ENCODE peak calls at places on chromosome 15, in ten cellular contexts. D is heart left ventricle; W is CD8-positive, alpha-beta memory T cell; G is Peyer's patch; U is endodermal cell; O is gastrocnemius medialis; X is tibial artery; Y is colonic mucosa; L is cardiac muscle cell; H is uterus. E is an unnamed sample. For H3K4me1, the result is how much of the 10 kb centered on the place peaks cover.

GRCh38 chr15:69522361-69522760 is 69.7 kb downstream of the RPLP1 start:
- DNase-seq in G (peak), H (no peak), D (no peak), Y (no peak), W (no peak), X (peak), U (no peak), L (no peak), O (no peak), E (no peak)

GRCh38 chr15:69460481-69460880 is 7.9 kb downstream of the RPLP1 start:
- DNase-seq in X (no peak), U (peak), Y (no peak), O (no peak), G (no peak), H (no peak), D (no peak), W (no peak), L (no peak), E (no peak)

GRCh38 chr15:25987638-25988037 is 124.5 kb upstream of the ATP10A start:
- DNase-seq in X (no peak), U (no peak), W (no peak), H (no peak), L (no peak), G (no peak), D (no peak), Y (no peak), O (no peak), E (no peak)

GRCh38 chr15:56910801-56911200 is 7.6 kb upstream of the TCF12 start:
- DNase-seq in W (no peak), U (no peak), Y (no peak), L (no peak), H (no peak), O (no peak), G (no peak), X (no peak), D (no peak), E (no peak)

GRCh38 chr15:98174286-98174685 is 213.8 kb downstream of the ARRDC4 start:
- DNase-seq in D (no peak), Y (no peak), U (peak), O (no peak), W (no peak), G (no peak), L (no peak), H (no peak), X (no peak), E (no peak)

GRCh38 chr15:50182233-50183013 is 427 bp downstream of the SLC27A2 start:
- DNase-seq in O (no peak), L (peak), D (no peak), W (peak), U (peak), G (peak), H (no peak), X (no peak), Y (peak), E (peak)

GRCh38 chr15:77818484-77819270 is 186.0 kb upstream of the LINGO1 start:
- DNase-seq in G (no peak), U (peak), W (no peak), D (no peak), H (no peak), Y (no peak), L (no peak), O (no peak), X (no peak), E (no peak)

GRCh38 chr15:71411538-71412482 is 296.5 kb downstream of the THSD4 start:
- DNase-seq in H (peak), U (no peak), Y (peak), L (peak), X (peak), W (no peak), D (no peak), G (no peak), O (no peak), E (no peak)

GRCh38 chr15:63803106-63803886 is 30.5 kb downstream of the HERC1 start:
- DNase-seq in U (no peak), H (no peak), W (no peak), G (no peak), L (peak), O (no peak), X (no peak), D (no peak), Y (no peak), E (no peak)

GRCh38 chr15:98853593-98854420 is 153.8 kb downstream of the PGPEP1L start:
- DNase-seq in Y (peak), O (no peak), X (no peak), H (no peak), L (peak), D (no peak), G (no peak), U (peak), W (no peak), E (peak)

GRCh38 chr15:65055201-65055870 is 10.1 kb downstream of the SLC51B start:
- DNase-seq in L (no peak), Y (peak), O (no peak), G (peak), U (no peak), D (no peak), H (peak), W (no peak), X (peak), E (no peak)

GRCh38 chr15:30065025-30065801 is 17.5 kb upstream of the GOLGA8J start:
- DNase-seq in O (no peak), H (no peak), U (no peak), D (no peak), G (no peak), W (no peak), Y (no peak), L (peak), X (no peak), E (no peak)

GRCh38 chr15:90780916-90781315 is 63.8 kb downstream of the BLM start:
- DNase-seq in O (no peak), W (no peak), H (no peak), D (no peak), L (no peak), X (no peak), Y (no peak), U (no peak), G (no peak), E (no peak)

GRCh38 chr15:74201656-74202420 is 749 bp downstream of the STRA6 start:
- DNase-seq in O (no peak), G (no peak), Y (no peak), W (no peak), H (no peak), X (no peak), D (no peak), U (no peak), L (no peak), E (no peak)
- H3K27ac ChIP-seq in O (no peak), G (no peak), Y (no peak), W (no peak), H (peak), X (no peak), D (no peak), U (peak), L (peak), E (no peak)

GRCh38 chr15:96338772-96339661 is 8.5 kb downstream of the NR2F2 start:
- DNase-seq in Y (peak), W (no peak), U (peak), H (no peak), O (no peak), G (no peak), D (no peak), L (peak), X (no peak), E (no peak)
- H3K4me3 ChIP-seq in Y (peak), W (no peak), U (peak), H (peak), O (peak), G (no peak), D (peak), L (no peak), X (peak), E (peak)

GRCh38 chr15:33071451-33071850 is 123.1 kb downstream of the FMN1 start:
- DNase-seq in H (no peak), W (no peak), G (no peak), Y (no peak), D (no peak), X (no peak), L (no peak), U (no peak), O (no peak), E (no peak)

GRCh38 chr15:33074942-33075341 is 119.6 kb downstream of the FMN1 start:
- DNase-seq in D (no peak), Y (no peak), G (peak), H (no peak), U (no peak), X (no peak), W (no peak), L (no peak), O (no peak), E (no peak)

GRCh38 chr15:33076937-33077336 is 117.6 kb downstream of the FMN1 start:
- DNase-seq in Y (no peak), W (no peak), H (no peak), O (no peak), L (no peak), D (no peak), X (no peak), U (no peak), G (no peak), E (no peak)
- H3K4me1 ChIP-seq in Y (under half), W (under half), H (under half), O (under half), L (under half), D (under half), X (under half), U (under half), G (under half), E (under half)

GRCh38 chr15:41955807-41956525 is 16.4 kb downstream of the EHD4 start:
- DNase-seq in U (peak), G (no peak), L (no peak), W (no peak), D (no peak), O (no peak), Y (no peak), X (no peak), H (no peak), E (no peak)
- H3K27ac ChIP-seq in U (no peak), G (no peak), L (peak), W (no peak), D (peak), O (peak), Y (no peak), X (peak), H (peak), E (no peak)

GRCh38 chr15:100879046-100879445 is 585 bp upstream of the ALDH1A3 start:
- DNase-seq in H (no peak), G (no peak), O (no peak), D (no peak), U (peak), Y (no peak), X (no peak), W (no peak), L (peak), E (no peak)

GRCh38 chr15:100878601-100879000 is 1.0 kb upstream of the ALDH1A3 start:
- DNase-seq in O (no peak), D (no peak), X (no peak), U (peak), H (no peak), Y (no peak), G (no peak), W (no peak), L (no peak), E (no peak)

GRCh38 chr15:100880139-100880896 is 687 bp downstream of the ALDH1A3 start:
- DNase-seq in D (no peak), L (peak), O (no peak), Y (no peak), G (no peak), W (no peak), H (no peak), X (no peak), U (peak), E (no peak)

GRCh38 chr15:100880897-100881242 is 1.2 kb downstream of the ALDH1A3 start:
- DNase-seq in G (no peak), L (no peak), U (no peak), D (no peak), H (no peak), X (no peak), W (no peak), O (no peak), Y (no peak), E (no peak)

GRCh38 chr15:100879461-100880138 is at the start of gene ALDH1A3:
- DNase-seq in X (no peak), G (peak), O (no peak), W (no peak), Y (no peak), L (peak), U (peak), D (peak), H (peak), E (peak)
- H3K4me3 ChIP-seq in X (peak), G (peak), O (peak), W (no peak), Y (peak), L (peak), U (peak), D (peak), H (peak), E (peak)

DNA sequence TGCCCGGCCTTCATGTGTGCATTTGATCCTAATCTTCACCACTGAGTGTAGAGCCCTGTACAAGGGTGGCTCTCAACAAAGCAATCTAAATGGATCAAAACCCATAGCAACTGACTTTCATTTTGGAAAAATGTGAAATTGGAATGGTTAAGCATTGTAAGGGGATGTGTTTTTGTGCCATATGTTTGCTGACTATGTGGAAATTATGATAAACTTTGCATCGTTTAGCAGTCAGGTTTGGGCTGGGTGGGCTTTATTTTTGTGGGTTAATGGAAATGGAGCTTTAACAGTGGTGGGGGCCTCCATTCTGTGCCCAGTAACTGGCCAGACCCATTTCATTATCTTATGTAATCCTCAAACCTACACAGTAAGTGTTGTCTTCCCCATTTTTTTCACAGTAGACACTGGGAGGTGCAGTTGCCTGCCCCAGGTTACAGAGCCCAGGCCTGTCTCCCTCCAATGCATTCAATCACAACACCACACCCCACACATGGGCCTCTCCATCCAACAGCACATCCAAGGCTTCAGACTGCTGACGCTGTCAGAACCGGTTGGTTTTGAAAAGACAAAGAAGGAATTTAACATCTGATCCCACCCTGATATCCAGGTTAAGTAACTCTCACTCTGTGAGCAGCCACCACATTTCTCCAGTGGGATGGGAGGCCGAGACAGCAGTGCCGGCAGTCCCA is 136.3 kb upstream of the ABHD17C start:
- DNase-seq in X (no peak), O (no peak), L (no peak), W (no peak), U (no peak), Y (no peak), D (no peak), G (no peak), H (no peak), E (no peak)
- H3K4me1 ChIP-seq in X (under half), O (under half), L (under half), W (under half), U (under half), Y (under half), D (under half), G (under half), H (under half), E (under half)

GRCh38 chr15:76164602-76165001 is 104.8 kb downstream of the TMEM266 start:
- DNase-seq in G (no peak), L (no peak), H (no peak), X (no peak), D (no peak), O (no peak), Y (no peak), W (no peak), U (no peak), E (peak)

GRCh38 chr15:76162784-76163428 is 103.1 kb downstream of the TMEM266 start:
- DNase-seq in G (no peak), O (no peak), L (no peak), Y (no peak), U (no peak), W (no peak), H (no peak), D (no peak), X (no peak), E (no peak)

GRCh38 chr15:76162050-76162425 is 102.3 kb downstream of the TMEM266 start:
- DNase-seq in Y (no peak), O (no peak), X (no peak), L (no peak), D (no peak), H (no peak), U (no peak), W (no peak), G (no peak), E (no peak)

GRCh38 chr15:76161153-76162049 is 101.6 kb downstream of the TMEM266 start:
- DNase-seq in G (no peak), U (no peak), Y (no peak), X (no peak), L (no peak), O (no peak), W (no peak), H (no peak), D (no peak), E (no peak)

DNA sequence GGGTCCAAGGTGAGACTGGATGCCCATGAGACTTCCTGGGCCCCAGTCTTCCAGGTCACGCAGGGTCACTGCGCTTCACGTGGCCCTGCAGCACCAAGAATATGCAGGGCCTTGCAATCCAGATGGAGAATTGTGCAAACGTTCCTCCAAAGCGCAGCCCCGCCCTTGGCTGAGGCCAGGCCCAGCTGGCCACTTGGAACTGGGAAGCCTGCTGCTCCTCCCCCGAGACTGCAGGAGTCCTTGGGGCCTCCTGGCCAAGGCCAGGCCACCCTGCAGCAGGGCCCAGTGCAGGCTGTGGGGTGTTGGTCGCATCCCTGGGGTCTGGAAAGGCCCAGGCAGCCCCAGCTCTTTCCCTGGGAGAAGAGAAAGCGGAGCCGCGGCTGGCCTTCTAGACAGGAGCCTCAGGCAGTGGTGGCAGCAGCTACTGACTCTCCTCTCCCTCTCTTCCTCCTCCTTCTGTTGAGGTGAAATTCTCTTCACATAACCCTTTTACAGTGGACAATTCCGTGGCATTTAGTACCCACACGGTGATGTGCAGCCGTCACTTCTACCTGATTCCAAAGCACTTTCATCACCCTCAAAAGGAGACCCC is 103.7 kb downstream of the TMEM266 start:
- DNase-seq in X (peak), Y (peak), H (peak), D (peak), W (no peak), U (no peak), L (peak), O (peak), G (peak), E (peak)
- H3K27ac ChIP-seq in X (peak), Y (peak), H (no peak), D (peak), W (no peak), U (no peak), L (no peak), O (peak), G (peak), E (peak)

GRCh38 chr15:52199271-52199670 is 8.1 kb upstream of the GNB5 start:
- DNase-seq in Y (no peak), D (no peak), H (no peak), O (no peak), W (no peak), L (no peak), X (no peak), G (no peak), U (no peak), E (no peak)
- H3K4me3 ChIP-seq in Y (no peak), D (no peak), H (no peak), O (no peak), W (no peak), L (no peak), X (no peak), G (no peak), U (no peak), E (no peak)

DNA sequence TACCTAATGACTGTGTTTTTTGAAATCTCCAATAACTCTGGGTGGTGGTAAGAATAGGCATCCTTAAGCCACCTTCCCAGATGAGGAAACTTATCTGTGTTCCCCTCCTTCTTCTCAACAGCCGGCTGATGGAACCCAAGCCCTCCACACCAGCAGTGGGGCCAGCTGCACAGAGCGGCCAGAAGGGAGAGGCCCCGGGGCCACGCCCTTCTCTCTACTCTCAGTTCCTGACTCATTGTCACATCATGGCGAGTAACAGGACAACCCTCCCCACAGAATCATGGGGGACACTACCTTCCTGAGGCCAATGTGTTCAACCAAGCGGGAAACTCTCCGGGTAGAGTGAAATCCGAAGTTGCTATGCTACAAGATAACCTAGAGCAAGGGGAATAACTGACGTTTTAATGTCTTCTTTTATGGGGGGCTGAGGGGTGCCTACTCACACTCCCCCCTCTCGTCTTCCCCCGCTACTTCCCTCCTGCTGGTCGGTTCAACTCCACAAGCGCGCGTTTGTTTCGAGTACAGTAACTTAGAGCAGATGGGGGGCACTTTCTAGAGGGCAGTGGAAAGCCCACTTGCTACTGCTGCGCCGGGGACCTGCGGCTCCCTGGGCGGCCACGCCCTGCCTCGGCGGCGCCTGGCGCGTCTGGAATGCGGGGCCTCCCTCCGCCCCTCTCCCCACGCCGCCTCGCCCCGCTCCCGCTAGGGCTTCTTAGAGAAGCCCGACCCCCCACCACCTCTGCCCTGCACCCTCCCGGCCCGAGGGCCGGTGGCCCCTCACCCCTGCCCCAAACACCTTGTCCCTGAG is 618 bp downstream of the ANXA2 start:
- DNase-seq in Y (peak), W (peak), O (peak), X (peak), G (peak), U (peak), H (peak), L (peak), D (peak), E (peak)
- H3K4me1 ChIP-seq in Y (under half), W (under half), O (half or more), X (under half), G (under half), U (under half), H (under half), L (under half), D (under half), E (under half)

E was measured in psoas muscle.